ENCODE peak calls at places on chromosomes 4 and X, in four cellular contexts. S is kidney epithelial cell, P is AG09309, F is cardiac muscle cell. W is an unnamed sample.

GRCh38 chr4:136680271-136680670 is 852.0 kb downstream of the PCDH18 start:
- DNase-seq in S (no peak), F (peak), P (no peak), W (peak)

GRCh38 chr4:113276448-113277158 is 227.2 kb downstream of the ANK2 start:
- DNase-seq in F (no peak), S (no peak), P (no peak), W (no peak)

GRCh38 chr4:159105761-159106243 is 2.9 kb downstream of the RAPGEF2 start:
- DNase-seq in F (no peak), P (no peak), S (no peak), W (no peak)

GRCh38 chrX:134551365-134552095 is 91.6 kb downstream of the HPRT1 start:
- DNase-seq in S (no peak), P (no peak), F (no peak), W (no peak)

GRCh38 chrX:136028383-136028984 is 43.2 kb downstream of the SLC9A6 start:
- DNase-seq in F (peak), S (peak), P (peak), W (peak)

GRCh38 chr4:67465032-67465762 is 80.1 kb downstream of the CENPC start:
- DNase-seq in S (no peak), P (no peak), F (peak), W (no peak)

GRCh38 chr4:89336818-89337395 is 29.3 kb upstream of the GPRIN3 start:
- DNase-seq in P (no peak), S (no peak), F (no peak), W (no peak)

GRCh38 chrX:52346462-52347165 is 22.2 kb upstream of the XAGE2 start:
- DNase-seq in S (peak), F (no peak), P (no peak), W (no peak)

GRCh38 chr4:19319607-19320006 is 932.1 kb upstream of the SLIT2 start:
- DNase-seq in S (no peak), P (no peak), F (no peak), W (no peak)

GRCh38 chr4:135533053-135533452 is 1331.5 kb upstream of the PABPC4L start:
- DNase-seq in P (no peak), F (no peak), S (no peak), W (no peak)

GRCh38 chr4:71841336-71841735 is 57.5 kb upstream of the GC start:
- DNase-seq in S (no peak), F (no peak), P (no peak), W (no peak)

GRCh38 chrX:1242901-1243402 is 25.7 kb upstream of the CSF2RA start:
- DNase-seq in S (no peak), F (no peak), P (no peak), W (no peak)

GRCh38 chrX:65997978-65998717 is 41.7 kb downstream of the VSIG4 start:
- DNase-seq in F (no peak), P (no peak), S (no peak), W (no peak)

GRCh38 chr4:77578145-77578544 is 27.5 kb upstream of the CXCL13 start:
- DNase-seq in F (no peak), P (no peak), S (no peak), W (no peak)

GRCh38 chrX:97252111-97252510 is 368.4 kb downstream of the RPA4 start:
- DNase-seq in S (no peak), P (no peak), F (no peak), W (no peak)

GRCh38 chrX:19592952-19593351 is 77.6 kb upstream of the MAP3K15 start:
- DNase-seq in F (no peak), S (no peak), P (no peak), W (no peak)

GRCh38 chrX:40077176-40077575 is 20.6 kb downstream of the BCOR start:
- DNase-seq in P (no peak), S (no peak), F (no peak), W (no peak)

GRCh38 chrX:149853925-149854324 is 27.1 kb upstream of the MAGEA8 start:
- DNase-seq in F (no peak), S (no peak), P (no peak), W (no peak)

GRCh38 chrX:14529288-14529989 is at the start of gene GLRA2:
- DNase-seq in P (no peak), F (peak), S (no peak), W (no peak)

GRCh38 chr4:132691668-132692067 is 457.4 kb upstream of the PCDH10 start:
- DNase-seq in P (no peak), S (no peak), F (no peak), W (peak)

GRCh38 chrX:38991656-38992558 is 190.6 kb downstream of the MID1IP1 start:
- DNase-seq in S (no peak), P (no peak), F (no peak), W (no peak)

GRCh38 chr4:1686440-1687036 is 2.4 kb upstream of the FAM53A start:
- DNase-seq in F (no peak), P (no peak), S (no peak), W (no peak)

GRCh38 chr4:151541438-151542071 is 132.6 kb downstream of the FHIP1A start:
- DNase-seq in S (no peak), F (no peak), P (peak), W (peak)

GRCh38 chrX:31580726-31581125 is 508.9 kb upstream of the FTHL17 start:
- DNase-seq in S (peak), F (no peak), P (peak), W (peak)

GRCh38 chr4:166091914-166092510 is 219.0 kb downstream of the TLL1 start:
- DNase-seq in P (peak), F (peak), S (no peak), W (no peak)

GRCh38 chr4:85953651-85954018 is 406.2 kb downstream of the MAPK10 start:
- DNase-seq in S (no peak), P (no peak), F (no peak), W (peak)

GRCh38 chr4:3805026-3805425 is 38.8 kb downstream of the ADRA2C start:
- DNase-seq in S (no peak), F (no peak), P (no peak), W (no peak)

GRCh38 chrX:45598841-45599240 is 398.2 kb upstream of the DIPK2B start:
- DNase-seq in F (no peak), P (peak), S (no peak), W (no peak)

GRCh38 chr4:145177906-145178538 is 2.4 kb downstream of the OTUD4 start:
- DNase-seq in P (no peak), S (no peak), F (no peak), W (no peak)

GRCh38 chr4:55727746-55728145 is 91.6 kb upstream of the NMU start:
- DNase-seq in P (no peak), S (no peak), F (no peak), W (no peak)

GRCh38 chr4:168631241-168632151 is 134.6 kb downstream of the PALLD start:
- DNase-seq in S (no peak), P (no peak), F (peak), W (no peak)

GRCh38 chr4:185994750-185995149 is 74.2 kb upstream of the TLR3 start:
- DNase-seq in S (no peak), F (no peak), P (no peak), W (no peak)

GRCh38 chr4:184553891-184554290 is 79.5 kb upstream of the IRF2 start:
- DNase-seq in F (no peak), S (no peak), P (no peak), W (no peak)
- TF ChIP-seq CTCF in F (no peak), S (no peak), P (no peak), W (no peak)

DNA sequence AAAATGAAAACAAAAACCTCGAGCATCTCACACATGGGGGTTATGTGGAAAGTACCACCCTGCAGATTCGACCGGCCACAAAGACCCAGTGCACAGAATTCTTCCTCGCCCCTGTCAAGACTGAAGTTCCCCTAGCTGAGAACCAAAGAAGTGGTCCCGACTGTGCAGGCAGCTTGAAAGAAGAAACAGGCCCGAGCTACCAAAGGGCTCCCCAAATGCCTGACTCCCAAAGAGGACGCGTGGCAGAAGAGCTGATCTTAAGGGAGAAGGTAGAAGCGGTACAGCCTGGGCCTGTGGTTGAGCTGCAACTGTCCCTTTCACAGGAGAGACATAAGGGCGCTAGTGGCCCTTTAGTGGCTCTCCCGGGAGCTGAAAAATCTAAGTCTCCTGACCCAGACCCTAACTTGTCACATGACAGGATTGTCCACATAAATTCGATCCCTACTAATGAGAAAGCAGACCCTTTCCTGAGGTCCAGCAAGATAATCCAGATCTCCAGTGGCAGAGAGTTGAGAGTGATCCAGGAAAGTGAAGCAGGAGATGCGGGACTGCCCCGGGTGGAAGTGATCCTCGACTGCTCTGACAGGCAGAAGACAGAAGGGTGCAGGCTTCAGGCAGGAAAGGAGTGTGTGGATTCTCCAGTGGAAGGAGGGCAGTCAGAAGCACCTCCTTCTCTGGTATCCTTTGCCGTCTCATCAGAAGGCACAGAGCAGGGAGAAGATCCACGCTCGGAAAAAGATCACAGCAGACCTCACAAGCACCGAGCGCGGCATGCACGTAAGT is 108.8 kb upstream of the MYOZ2 start:
- DNase-seq in P (no peak), F (no peak), S (no peak), W (no peak)
- H3K4me3 ChIP-seq in P (no peak), F (no peak), S (no peak), W (no peak)

DNA sequence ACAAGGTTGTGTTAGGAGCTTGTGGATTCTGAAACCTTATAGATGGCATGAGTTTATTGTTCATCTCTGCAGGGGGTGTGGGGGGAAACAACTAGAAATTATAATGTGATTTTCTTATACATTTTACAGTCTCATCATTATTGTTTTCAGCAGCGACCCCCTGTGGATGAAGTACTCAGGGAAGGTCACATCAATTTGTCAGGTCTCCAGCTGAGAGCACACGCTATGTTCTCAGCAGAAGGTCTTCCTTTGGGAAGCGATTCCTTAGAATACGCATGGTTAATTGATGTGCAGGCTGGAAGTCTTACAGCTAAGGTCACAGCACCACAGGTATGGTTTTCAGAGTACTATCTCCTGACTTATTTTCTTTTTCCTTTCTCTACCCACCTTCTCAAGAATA is 72.2 kb downstream of the BLTP1 start:
- DNase-seq in S (no peak), F (peak), P (no peak), W (no peak)
- TF ChIP-seq CTCF in S (no peak), F (peak), P (peak), W (peak)

GRCh38 chrX:24799078-24799477 is 105.4 kb downstream of the POLA1 start:
- DNase-seq in P (no peak), F (no peak), S (no peak), W (no peak)

GRCh38 chrX:24799565-24799964 is 105.8 kb downstream of the POLA1 start:
- DNase-seq in P (no peak), S (no peak), F (peak), W (peak)

GRCh38 chrX:24796204-24796603 is 102.5 kb downstream of the POLA1 start:
- DNase-seq in F (no peak), S (no peak), P (no peak), W (no peak)
- H3K4me3 ChIP-seq in F (no peak), S (no peak), P (no peak), W (no peak)

GRCh38 chr4:110668463-110669245 is 45.8 kb upstream of the PITX2 start:
- DNase-seq in P (no peak), F (no peak), S (no peak), W (no peak)
- TF ChIP-seq CTCF in P (no peak), F (no peak), S (no peak), W (no peak)

GRCh38 chrX:108121291-108121690 is 29.7 kb downstream of the ATG4A start:
- DNase-seq in P (no peak), F (peak), S (no peak), W (no peak)
- H3K4me3 ChIP-seq in P (no peak), F (no peak), S (no peak), W (no peak)

GRCh38 chrX:28757290-28757689 is 170.0 kb downstream of the IL1RAPL1 start:
- DNase-seq in S (no peak), F (no peak), P (no peak), W (no peak)

GRCh38 chrX:28756175-28756574 is 168.9 kb downstream of the IL1RAPL1 start:
- DNase-seq in F (no peak), S (no peak), P (no peak), W (no peak)

GRCh38 chrX:28756647-28757046 is 169.4 kb downstream of the IL1RAPL1 start:
- DNase-seq in S (no peak), P (no peak), F (no peak), W (no peak)

DNA sequence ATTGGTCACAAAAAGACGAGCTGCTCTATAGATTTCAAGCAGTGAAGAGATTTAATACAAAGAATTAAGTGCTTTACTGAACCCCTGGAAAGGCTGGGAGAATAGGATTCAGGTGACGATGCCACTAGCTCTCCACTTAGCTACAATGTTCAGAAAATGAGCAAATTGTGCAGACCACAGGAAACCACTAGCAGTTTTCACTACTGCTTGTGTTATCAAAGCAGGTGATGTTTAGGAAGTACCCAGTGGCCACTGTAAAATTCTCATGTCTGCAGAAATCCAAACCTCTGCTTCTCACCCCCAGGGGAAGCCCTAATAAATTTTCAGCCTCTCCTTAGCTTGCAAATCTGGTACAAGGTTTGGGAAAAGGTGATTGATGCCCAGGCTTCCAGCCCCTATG is 165.1 kb downstream of the IL1RAPL1 start:
- DNase-seq in F (no peak), P (no peak), S (no peak), W (no peak)
- TF ChIP-seq CTCF in F (no peak), P (no peak), S (no peak), W (no peak)

W was measured in retinal pigment epithelial cell.